ENCODE peak calls at places on chromosome 13, in seven cellular contexts. One of them, this sample, is unnamed.

GRCh38 chr13:111846396-111847174 is 220.4 kb upstream of the SOX1 start:
- DNase-seq in stimulated activated CD4-positive, alpha-beta T cell treated with anti-CD3 and anti-CD28 coated beads, TNF-alpha, amount 100 ng/mL, for 48 hours: no peak
- DNase-seq in activated T-cell treated with anti-CD3 and anti-CD28 coated beads for 4 hours: no peak
- DNase-seq in neural progenitor cell: no peak
- DNase-seq in EL: no peak
- DNase-seq in stomach: no peak
- DNase-seq in T-helper 2 cell: no peak
- DNase-seq in this sample: no peak

GRCh38 chr13:97319088-97319487 is 97.0 kb downstream of the MBNL2 start:
- DNase-seq in stimulated activated CD4-positive, alpha-beta T cell treated with anti-CD3 and anti-CD28 coated beads, TNF-alpha, amount 100 ng/mL, for 48 hours: no peak
- DNase-seq in activated T-cell treated with anti-CD3 and anti-CD28 coated beads for 4 hours: no peak
- DNase-seq in neural progenitor cell: no peak
- DNase-seq in EL: no peak
- DNase-seq in stomach: no peak
- DNase-seq in T-helper 2 cell: no peak
- DNase-seq in this sample: no peak

GRCh38 chr13:25175026-25175425 is 2.9 kb upstream of the AMER2 start:
- DNase-seq in stimulated activated CD4-positive, alpha-beta T cell treated with anti-CD3 and anti-CD28 coated beads, TNF-alpha, amount 100 ng/mL, for 48 hours: no peak
- DNase-seq in activated T-cell treated with anti-CD3 and anti-CD28 coated beads for 4 hours: no peak
- DNase-seq in neural progenitor cell: no peak
- DNase-seq in EL: no peak
- DNase-seq in stomach: no peak
- DNase-seq in T-helper 2 cell: no peak
- DNase-seq in this sample: no peak

GRCh38 chr13:60837806-60838205 is 440.8 kb downstream of the TDRD3 start:
- DNase-seq in stimulated activated CD4-positive, alpha-beta T cell treated with anti-CD3 and anti-CD28 coated beads, TNF-alpha, amount 100 ng/mL, for 48 hours: no peak
- DNase-seq in activated T-cell treated with anti-CD3 and anti-CD28 coated beads for 4 hours: no peak
- DNase-seq in neural progenitor cell: no peak
- DNase-seq in EL: no peak
- DNase-seq in stomach: no peak
- DNase-seq in T-helper 2 cell: no peak
- DNase-seq in this sample: no peak

GRCh38 chr13:51873837-51874236 is 12.1 kb downstream of the CCDC70 start:
- DNase-seq in stimulated activated CD4-positive, alpha-beta T cell treated with anti-CD3 and anti-CD28 coated beads, TNF-alpha, amount 100 ng/mL, for 48 hours: no peak
- DNase-seq in activated T-cell treated with anti-CD3 and anti-CD28 coated beads for 4 hours: no peak
- DNase-seq in neural progenitor cell: no peak
- DNase-seq in EL: no peak
- DNase-seq in stomach: no peak
- DNase-seq in T-helper 2 cell: no peak
- DNase-seq in this sample: no peak

GRCh38 chr13:111978536-111978935 is 88.4 kb upstream of the SOX1 start:
- DNase-seq in stimulated activated CD4-positive, alpha-beta T cell treated with anti-CD3 and anti-CD28 coated beads, TNF-alpha, amount 100 ng/mL, for 48 hours: no peak
- DNase-seq in activated T-cell treated with anti-CD3 and anti-CD28 coated beads for 4 hours: no peak
- DNase-seq in neural progenitor cell: no peak
- DNase-seq in EL: no peak
- DNase-seq in stomach: no peak
- DNase-seq in T-helper 2 cell: no peak
- DNase-seq in this sample: no peak

GRCh38 chr13:21463424-21463823 is 4.3 kb upstream of the ZDHHC20 start:
- DNase-seq in stimulated activated CD4-positive, alpha-beta T cell treated with anti-CD3 and anti-CD28 coated beads, TNF-alpha, amount 100 ng/mL, for 48 hours: no peak
- DNase-seq in activated T-cell treated with anti-CD3 and anti-CD28 coated beads for 4 hours: no peak
- DNase-seq in neural progenitor cell: peak
- DNase-seq in EL: no peak
- DNase-seq in stomach: no peak
- DNase-seq in T-helper 2 cell: no peak
- DNase-seq in this sample: no peak

GRCh38 chr13:39039033-39039432 is 777 bp downstream of the NHLRC3 start:
- DNase-seq in stimulated activated CD4-positive, alpha-beta T cell treated with anti-CD3 and anti-CD28 coated beads, TNF-alpha, amount 100 ng/mL, for 48 hours: no peak
- DNase-seq in activated T-cell treated with anti-CD3 and anti-CD28 coated beads for 4 hours: no peak
- DNase-seq in neural progenitor cell: no peak
- DNase-seq in EL: no peak
- DNase-seq in stomach: no peak
- DNase-seq in T-helper 2 cell: no peak
- DNase-seq in this sample: no peak

GRCh38 chr13:53311561-53311960 is 282.9 kb downstream of the OLFM4 start:
- DNase-seq in stimulated activated CD4-positive, alpha-beta T cell treated with anti-CD3 and anti-CD28 coated beads, TNF-alpha, amount 100 ng/mL, for 48 hours: no peak
- DNase-seq in activated T-cell treated with anti-CD3 and anti-CD28 coated beads for 4 hours: no peak
- DNase-seq in neural progenitor cell: peak
- DNase-seq in EL: no peak
- DNase-seq in stomach: no peak
- DNase-seq in T-helper 2 cell: no peak
- DNase-seq in this sample: no peak

GRCh38 chr13:89897681-89898080 is 1449.8 kb upstream of the MIR17HG start:
- DNase-seq in stimulated activated CD4-positive, alpha-beta T cell treated with anti-CD3 and anti-CD28 coated beads, TNF-alpha, amount 100 ng/mL, for 48 hours: no peak
- DNase-seq in activated T-cell treated with anti-CD3 and anti-CD28 coated beads for 4 hours: no peak
- DNase-seq in neural progenitor cell: no peak
- DNase-seq in EL: no peak
- DNase-seq in stomach: no peak
- DNase-seq in T-helper 2 cell: no peak
- DNase-seq in this sample: no peak

GRCh38 chr13:67230774-67231480 is 791 bp upstream of the PCDH9 start:
- DNase-seq in stimulated activated CD4-positive, alpha-beta T cell treated with anti-CD3 and anti-CD28 coated beads, TNF-alpha, amount 100 ng/mL, for 48 hours: no peak
- DNase-seq in activated T-cell treated with anti-CD3 and anti-CD28 coated beads for 4 hours: no peak
- DNase-seq in neural progenitor cell: peak
- DNase-seq in EL: peak
- DNase-seq in stomach: peak
- DNase-seq in T-helper 2 cell: no peak
- DNase-seq in this sample: peak

GRCh38 chr13:26679411-26679810 is 81.2 kb downstream of the GPR12 start:
- DNase-seq in stimulated activated CD4-positive, alpha-beta T cell treated with anti-CD3 and anti-CD28 coated beads, TNF-alpha, amount 100 ng/mL, for 48 hours: no peak
- DNase-seq in activated T-cell treated with anti-CD3 and anti-CD28 coated beads for 4 hours: no peak
- DNase-seq in neural progenitor cell: no peak
- DNase-seq in EL: peak
- DNase-seq in stomach: no peak
- DNase-seq in T-helper 2 cell: no peak
- DNase-seq in this sample: peak

GRCh38 chr13:114100446-114101320 is 31.7 kb downstream of the RASA3 start:
- DNase-seq in stimulated activated CD4-positive, alpha-beta T cell treated with anti-CD3 and anti-CD28 coated beads, TNF-alpha, amount 100 ng/mL, for 48 hours: no peak
- DNase-seq in activated T-cell treated with anti-CD3 and anti-CD28 coated beads for 4 hours: no peak
- DNase-seq in neural progenitor cell: no peak
- DNase-seq in EL: no peak
- DNase-seq in stomach: no peak
- DNase-seq in T-helper 2 cell: no peak
- DNase-seq in this sample: no peak

GRCh38 chr13:102907886-102908515 is 62.2 kb downstream of the ERCC5 start:
- DNase-seq in stimulated activated CD4-positive, alpha-beta T cell treated with anti-CD3 and anti-CD28 coated beads, TNF-alpha, amount 100 ng/mL, for 48 hours: no peak
- DNase-seq in activated T-cell treated with anti-CD3 and anti-CD28 coated beads for 4 hours: no peak
- DNase-seq in neural progenitor cell: no peak
- DNase-seq in EL: no peak
- DNase-seq in stomach: no peak
- DNase-seq in T-helper 2 cell: no peak
- DNase-seq in this sample: no peak

GRCh38 chr13:44662515-44662914 is 86.4 kb upstream of the TSC22D1 start:
- DNase-seq in stimulated activated CD4-positive, alpha-beta T cell treated with anti-CD3 and anti-CD28 coated beads, TNF-alpha, amount 100 ng/mL, for 48 hours: no peak
- DNase-seq in activated T-cell treated with anti-CD3 and anti-CD28 coated beads for 4 hours: no peak
- DNase-seq in neural progenitor cell: no peak
- DNase-seq in EL: no peak
- DNase-seq in stomach: no peak
- DNase-seq in T-helper 2 cell: no peak
- DNase-seq in this sample: no peak

GRCh38 chr13:24226762-24227161 is 66.2 kb downstream of the SPATA13 start:
- DNase-seq in stimulated activated CD4-positive, alpha-beta T cell treated with anti-CD3 and anti-CD28 coated beads, TNF-alpha, amount 100 ng/mL, for 48 hours: no peak
- DNase-seq in activated T-cell treated with anti-CD3 and anti-CD28 coated beads for 4 hours: no peak
- DNase-seq in neural progenitor cell: no peak
- DNase-seq in EL: no peak
- DNase-seq in stomach: no peak
- DNase-seq in T-helper 2 cell: no peak
- DNase-seq in this sample: no peak

GRCh38 chr13:108919036-108919907 is 289.9 kb downstream of the MYO16 start:
- DNase-seq in stimulated activated CD4-positive, alpha-beta T cell treated with anti-CD3 and anti-CD28 coated beads, TNF-alpha, amount 100 ng/mL, for 48 hours: no peak
- DNase-seq in activated T-cell treated with anti-CD3 and anti-CD28 coated beads for 4 hours: no peak
- DNase-seq in neural progenitor cell: no peak
- DNase-seq in EL: peak
- DNase-seq in stomach: no peak
- DNase-seq in T-helper 2 cell: no peak
- DNase-seq in this sample: no peak

GRCh38 chr13:35646061-35646774 is 169.7 kb upstream of the MAB21L1 start:
- DNase-seq in stimulated activated CD4-positive, alpha-beta T cell treated with anti-CD3 and anti-CD28 coated beads, TNF-alpha, amount 100 ng/mL, for 48 hours: no peak
- DNase-seq in activated T-cell treated with anti-CD3 and anti-CD28 coated beads for 4 hours: no peak
- DNase-seq in neural progenitor cell: no peak
- DNase-seq in EL: no peak
- DNase-seq in stomach: no peak
- DNase-seq in T-helper 2 cell: no peak
- DNase-seq in this sample: no peak

GRCh38 chr13:113548778-113549621 is 35.6 kb upstream of the TFDP1 start:
- DNase-seq in stimulated activated CD4-positive, alpha-beta T cell treated with anti-CD3 and anti-CD28 coated beads, TNF-alpha, amount 100 ng/mL, for 48 hours: no peak
- DNase-seq in activated T-cell treated with anti-CD3 and anti-CD28 coated beads for 4 hours: no peak
- DNase-seq in neural progenitor cell: no peak
- DNase-seq in EL: no peak
- DNase-seq in stomach: no peak
- DNase-seq in T-helper 2 cell: no peak
- DNase-seq in this sample: no peak

GRCh38 chr13:47603365-47603764 is 397.7 kb downstream of the SUCLA2 start:
- DNase-seq in stimulated activated CD4-positive, alpha-beta T cell treated with anti-CD3 and anti-CD28 coated beads, TNF-alpha, amount 100 ng/mL, for 48 hours: no peak
- DNase-seq in activated T-cell treated with anti-CD3 and anti-CD28 coated beads for 4 hours: no peak
- DNase-seq in neural progenitor cell: no peak
- DNase-seq in EL: no peak
- DNase-seq in stomach: no peak
- DNase-seq in T-helper 2 cell: no peak
- DNase-seq in this sample: no peak

GRCh38 chr13:110023729-110024645 is 237.6 kb upstream of the IRS2 start:
- DNase-seq in stimulated activated CD4-positive, alpha-beta T cell treated with anti-CD3 and anti-CD28 coated beads, TNF-alpha, amount 100 ng/mL, for 48 hours: no peak
- DNase-seq in activated T-cell treated with anti-CD3 and anti-CD28 coated beads for 4 hours: no peak
- DNase-seq in neural progenitor cell: peak
- DNase-seq in EL: no peak
- DNase-seq in stomach: peak
- DNase-seq in T-helper 2 cell: no peak
- DNase-seq in this sample: no peak

GRCh38 chr13:91647361-91647970 is 249.0 kb downstream of the GPC5 start:
- DNase-seq in stimulated activated CD4-positive, alpha-beta T cell treated with anti-CD3 and anti-CD28 coated beads, TNF-alpha, amount 100 ng/mL, for 48 hours: no peak
- DNase-seq in activated T-cell treated with anti-CD3 and anti-CD28 coated beads for 4 hours: no peak
- DNase-seq in neural progenitor cell: peak
- DNase-seq in EL: no peak
- DNase-seq in stomach: no peak
- DNase-seq in T-helper 2 cell: no peak
- DNase-seq in this sample: no peak

GRCh38 chr13:31334547-31334946 is 134.8 kb downstream of the B3GLCT start:
- DNase-seq in stimulated activated CD4-positive, alpha-beta T cell treated with anti-CD3 and anti-CD28 coated beads, TNF-alpha, amount 100 ng/mL, for 48 hours: no peak
- DNase-seq in activated T-cell treated with anti-CD3 and anti-CD28 coated beads for 4 hours: no peak
- DNase-seq in neural progenitor cell: no peak
- DNase-seq in EL: no peak
- DNase-seq in stomach: no peak
- DNase-seq in T-helper 2 cell: no peak
- DNase-seq in this sample: no peak

GRCh38 chr13:32585625-32586021 is 629 bp upstream of the PDS5B start:
- DNase-seq in stimulated activated CD4-positive, alpha-beta T cell treated with anti-CD3 and anti-CD28 coated beads, TNF-alpha, amount 100 ng/mL, for 48 hours: no peak
- DNase-seq in activated T-cell treated with anti-CD3 and anti-CD28 coated beads for 4 hours: no peak
- DNase-seq in neural progenitor cell: peak
- DNase-seq in EL: no peak
- DNase-seq in stomach: no peak
- DNase-seq in T-helper 2 cell: no peak
- DNase-seq in this sample: no peak

GRCh38 chr13:25688524-25688923 is 316.8 kb downstream of the ATP8A2 start:
- DNase-seq in stimulated activated CD4-positive, alpha-beta T cell treated with anti-CD3 and anti-CD28 coated beads, TNF-alpha, amount 100 ng/mL, for 48 hours: no peak
- DNase-seq in activated T-cell treated with anti-CD3 and anti-CD28 coated beads for 4 hours: no peak
- DNase-seq in neural progenitor cell: no peak
- DNase-seq in EL: no peak
- DNase-seq in stomach: no peak
- DNase-seq in T-helper 2 cell: no peak
- DNase-seq in this sample: no peak

GRCh38 chr13:37127706-37128241 is 22.3 kb upstream of the CSNK1A1L start:
- DNase-seq in stimulated activated CD4-positive, alpha-beta T cell treated with anti-CD3 and anti-CD28 coated beads, TNF-alpha, amount 100 ng/mL, for 48 hours: no peak
- DNase-seq in activated T-cell treated with anti-CD3 and anti-CD28 coated beads for 4 hours: no peak
- DNase-seq in neural progenitor cell: no peak
- DNase-seq in EL: peak
- DNase-seq in stomach: no peak
- DNase-seq in T-helper 2 cell: no peak
- DNase-seq in this sample: peak

GRCh38 chr13:45194081-45194939 is 6.5 kb downstream of the KCTD4 start:
- DNase-seq in stimulated activated CD4-positive, alpha-beta T cell treated with anti-CD3 and anti-CD28 coated beads, TNF-alpha, amount 100 ng/mL, for 48 hours: no peak
- DNase-seq in activated T-cell treated with anti-CD3 and anti-CD28 coated beads for 4 hours: no peak
- DNase-seq in neural progenitor cell: peak
- DNase-seq in EL: no peak
- DNase-seq in stomach: no peak
- DNase-seq in T-helper 2 cell: no peak
- DNase-seq in this sample: no peak

GRCh38 chr13:40408602-40409001 is 257.8 kb downstream of the FOXO1 start:
- DNase-seq in stimulated activated CD4-positive, alpha-beta T cell treated with anti-CD3 and anti-CD28 coated beads, TNF-alpha, amount 100 ng/mL, for 48 hours: no peak
- DNase-seq in activated T-cell treated with anti-CD3 and anti-CD28 coated beads for 4 hours: no peak
- DNase-seq in neural progenitor cell: no peak
- DNase-seq in EL: peak
- DNase-seq in stomach: no peak
- DNase-seq in T-helper 2 cell: no peak
- DNase-seq in this sample: peak

This sample was measured in HFFc6.